ENCODE peak calls at places on chromosome 1, in seven cellular contexts. J, R, H, U, V, I and C are unnamed samples.

GRCh38 chr1:113128116-113128515 is 55.1 kb downstream of the LRIG2 start:
- DNase-seq in V (no peak), H (no peak), R (no peak), J (no peak), I (no peak), U (peak; percentile 27), C (no peak)

GRCh38 chr1:21254335-21254951 is 35.8 kb downstream of the ECE1 start:
- DNase-seq in I (peak; percentile 51), J (peak; percentile 98), H (no peak), U (no peak), R (no peak), V (no peak), C (no peak)

GRCh38 chr1:240619357-240619756 is 7.4 kb upstream of the GREM2 start:
- DNase-seq in R (no peak), J (no peak), I (no peak), U (no peak), V (no peak), H (no peak), C (no peak)

GRCh38 chr1:77636864-77637263 is 45.6 kb downstream of the ZZZ3 start:
- DNase-seq in I (no peak), R (peak; percentile 42), J (no peak), H (no peak), U (no peak), V (no peak), C (no peak)

GRCh38 chr1:26094677-26095383 is 16.8 kb upstream of the PDIK1L start:
- DNase-seq in U (no peak), I (peak; percentile 32), V (no peak), H (no peak), R (no peak), J (no peak), C (no peak)

GRCh38 chr1:27392778-27393635 is 585 bp downstream of the GPR3 start:
- DNase-seq in R (no peak), J (no peak), I (no peak), U (no peak), V (no peak), H (no peak), C (no peak)

GRCh38 chr1:106224426-106224825 is 832.0 kb upstream of the PRMT6 start:
- DNase-seq in J (no peak), H (no peak), U (no peak), V (no peak), R (no peak), I (no peak), C (no peak)

GRCh38 chr1:5990913-5991783 is 1.1 kb downstream of the NPHP4 start:
- DNase-seq in I (no peak), J (no peak), V (peak; percentile 36), H (peak; percentile 46), U (no peak), R (peak; percentile 8), C (no peak)